ENCODE peak calls at places on chromosomes 4 and X, in four cellular contexts. W is CD8-positive, alpha-beta T cell; H is uterus; O is neuronal stem cell. C is an unnamed sample. For H3K36me3, the result is how much of the 10 kb centered on the place peaks cover.

GRCh38 chrX:144612076-144612475 is 635.2 kb upstream of the SPANXN1 start:
- DNase-seq in W (no peak), O (no peak), H (no peak), C (no peak)

GRCh38 chr4:154622598-154622997 is 10.1 kb upstream of the FGG start:
- DNase-seq in W (no peak), H (no peak), O (peak), C (peak)

GRCh38 chrX:107730298-107730655 is 45.3 kb downstream of the TSC22D3 start:
- DNase-seq in W (no peak), H (no peak), O (no peak), C (no peak)

GRCh38 chr4:146342600-146343192 is 128.4 kb downstream of the REELD1 start:
- DNase-seq in O (no peak), W (no peak), H (no peak), C (peak)

GRCh38 chrX:18146954-18147353 is 73.7 kb downstream of the BEND2 start:
- DNase-seq in H (no peak), O (peak), W (no peak), C (peak)

GRCh38 chr4:179803857-179804256 is 2361.6 kb upstream of the AGA start:
- DNase-seq in O (no peak), H (no peak), W (no peak), C (no peak)

GRCh38 chrX:152960115-152960514 is 33.8 kb downstream of the PNMA5 start:
- DNase-seq in O (no peak), W (no peak), H (no peak), C (no peak)

GRCh38 chr4:176794151-176794550 is 1.4 kb upstream of the VEGFC start:
- DNase-seq in O (no peak), H (no peak), W (no peak), C (no peak)

GRCh38 chr4:58940167-58940566 is 1830.0 kb upstream of the IGFBP7 start:
- DNase-seq in H (no peak), O (no peak), W (no peak), C (no peak)
- H3K4me3 ChIP-seq in H (no peak), O (no peak), W (no peak), C (no peak)

DNA sequence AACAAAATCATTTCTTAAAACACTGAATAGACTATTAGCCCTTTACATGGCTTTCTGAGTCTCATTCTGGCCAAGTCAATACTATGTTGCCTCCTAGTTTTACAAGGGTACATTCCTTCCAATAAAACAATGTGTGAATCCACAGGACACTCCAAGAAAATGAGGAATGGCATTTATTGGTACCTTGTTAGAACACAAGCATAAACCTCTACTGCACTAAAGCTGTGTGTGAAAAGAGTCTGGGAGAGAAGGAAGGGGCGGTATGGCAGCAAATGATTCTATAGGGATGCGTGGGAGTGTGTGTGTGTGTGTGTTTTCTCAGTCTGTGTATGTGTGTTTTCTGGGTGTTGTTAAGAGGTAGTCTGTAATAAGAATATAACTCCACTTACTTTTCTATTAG is 48.9 kb downstream of the CXCL1 start:
- DNase-seq in O (no peak), H (no peak), W (no peak), C (no peak)
- H3K27ac ChIP-seq in O (no peak), H (no peak), W (no peak), C (no peak)

DNA sequence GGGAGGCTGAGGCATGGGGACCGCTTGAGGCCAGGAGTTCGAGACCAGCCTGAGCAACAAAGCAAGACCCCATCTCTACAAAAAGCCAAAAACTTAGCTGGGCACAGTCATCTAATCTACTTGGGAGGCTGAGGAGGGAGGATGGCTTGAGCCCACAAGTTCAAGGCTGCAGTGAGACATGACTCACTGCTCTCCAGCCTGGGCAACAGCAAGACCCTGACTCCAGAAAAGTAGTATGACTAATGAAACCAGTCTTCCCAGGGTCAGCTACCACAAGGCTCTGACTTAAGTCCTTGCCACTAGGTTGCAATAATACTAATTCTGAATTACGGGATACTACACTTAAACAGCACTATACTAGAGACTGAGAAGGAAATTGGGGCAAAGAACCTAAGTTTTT is 33.1 kb downstream of the ERVMER34-1 start:
- DNase-seq in O (no peak), W (no peak), H (no peak), C (no peak)
- H3K36me3 ChIP-seq in O (under half), W (under half), H (under half), C (under half)

GRCh38 chrX:118062048-118062789 is 54.4 kb downstream of the KLHL13 start:
- DNase-seq in O (no peak), H (no peak), W (no peak), C (no peak)

GRCh38 chrX:118062817-118063615 is 53.6 kb downstream of the KLHL13 start:
- DNase-seq in W (no peak), O (no peak), H (no peak), C (no peak)

DNA sequence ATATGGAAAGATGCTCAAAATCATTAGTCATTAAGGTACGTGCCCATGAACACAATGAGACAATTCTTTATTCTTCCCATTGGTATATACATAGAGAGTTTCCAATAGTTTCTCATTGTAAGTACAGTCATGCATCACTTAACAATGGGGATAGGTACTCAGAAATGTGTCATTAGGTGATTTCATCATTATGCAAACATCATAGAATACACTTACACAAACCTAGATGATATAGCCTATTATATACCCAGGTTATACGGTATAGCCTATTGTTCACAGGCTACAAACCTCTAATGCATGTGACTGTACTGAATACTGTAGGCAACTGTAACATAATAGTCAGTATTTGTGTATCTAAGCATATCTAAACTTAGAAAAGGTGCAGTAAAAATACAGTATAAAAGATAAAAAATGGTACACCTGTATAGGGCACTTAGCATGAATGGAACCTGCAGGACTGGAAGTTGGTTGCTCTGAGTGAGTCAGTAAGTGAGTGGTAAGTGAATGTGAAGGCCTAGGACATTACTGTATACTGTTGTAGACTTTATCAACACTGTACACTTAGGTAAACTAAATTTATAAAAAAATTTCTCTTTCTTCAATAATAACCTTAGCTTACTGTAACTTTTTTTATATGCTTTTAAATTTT is 49.6 kb downstream of the KLHL13 start:
- DNase-seq in O (no peak), H (no peak), W (no peak), C (no peak)
- H3K4me3 ChIP-seq in O (no peak), H (no peak), W (no peak), C (no peak)

DNA sequence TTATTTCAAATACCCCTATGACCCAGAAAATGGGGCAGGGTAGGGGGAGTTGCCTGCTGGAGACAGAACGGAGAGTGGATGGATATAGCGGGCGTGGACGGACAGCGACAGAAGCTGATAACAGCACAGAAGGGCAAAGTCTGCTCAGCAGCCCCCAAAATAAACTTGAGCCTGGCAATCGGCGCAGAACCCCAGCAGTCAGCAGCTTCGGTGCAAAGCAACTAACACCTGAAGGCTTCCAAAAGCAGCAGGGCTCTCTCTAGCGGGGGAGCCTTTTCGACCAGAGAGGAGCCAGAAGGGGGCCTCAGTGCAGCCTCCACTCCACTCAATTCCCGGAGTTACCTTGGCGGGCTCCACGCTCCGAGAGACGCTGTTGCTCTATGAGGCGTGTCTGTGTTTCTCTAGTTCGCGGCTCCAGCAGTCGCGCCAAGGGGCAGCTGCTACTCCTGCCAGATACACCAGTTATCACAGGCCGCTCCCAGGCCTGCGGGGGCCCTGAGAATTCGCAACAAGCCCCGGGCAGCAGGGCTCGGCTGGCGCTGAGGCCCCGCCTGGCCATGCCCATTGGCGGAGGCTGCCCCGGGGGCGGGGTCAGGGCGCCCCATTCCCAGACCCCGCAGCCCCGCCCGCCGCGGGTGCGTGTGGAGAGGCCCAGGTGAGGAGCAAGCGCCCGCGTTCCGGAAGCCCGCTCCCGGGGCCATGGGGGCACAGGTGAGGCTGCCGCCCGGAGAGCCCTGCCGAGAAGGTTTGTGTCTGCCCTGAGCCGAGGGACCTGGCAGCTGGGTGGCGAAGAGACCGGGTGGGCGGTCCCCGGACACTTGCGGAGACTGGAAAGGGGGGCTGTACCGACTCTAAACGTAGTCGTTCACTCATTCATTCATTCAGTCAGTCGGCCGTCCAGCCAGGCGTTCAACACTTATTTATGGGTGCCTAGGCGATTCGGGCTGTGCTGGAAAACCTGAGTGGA is at the start of the genes CNGA1 and NIPAL1:
- DNase-seq in H (peak), O (peak), W (peak), C (peak)
- H3K27ac ChIP-seq in H (no peak), O (no peak), W (no peak), C (no peak)

C was measured in CD4-positive, alpha-beta memory T cell.